ENCODE peak calls at places on chromosomes 3 and 15, in six cellular contexts. K, D, X, Y, G and L are unnamed samples. For H3K4me1, the result is how much of the 10 kb centered on the place peaks cover.

GRCh38 chr3:105518806-105519418 is 152.2 kb downstream of the ALCAM start:
- DNase-seq in K (peak), D (peak), X (no peak), Y (no peak), G (no peak), L (no peak)

GRCh38 chr3:9201278-9201677 is 48.2 kb downstream of the SRGAP3 start:
- DNase-seq in K (no peak), D (no peak), X (no peak), Y (no peak), G (no peak), L (no peak)

GRCh38 chr3:16912400-16913263 is 27.9 kb downstream of the PLCL2 start:
- DNase-seq in K (no peak), D (no peak), X (no peak), Y (no peak), G (no peak), L (no peak)

GRCh38 chr15:34241376-34242350 is 16.8 kb downstream of the EMC4 start:
- DNase-seq in K (no peak), D (peak), X (no peak), Y (no peak), G (no peak), L (no peak)

GRCh38 chr15:66298803-66299251 is 5.5 kb downstream of the DIS3L start:
- DNase-seq in K (no peak), D (no peak), X (no peak), Y (no peak), G (no peak), L (no peak)

GRCh38 chr3:26449996-26450395 is 172.6 kb upstream of the LRRC3B start:
- DNase-seq in K (no peak), D (no peak), X (no peak), Y (no peak), G (no peak), L (no peak)

GRCh38 chr3:149471991-149472390 is 2.5 kb upstream of the TM4SF4 start:
- DNase-seq in K (no peak), D (no peak), X (no peak), Y (no peak), G (no peak), L (no peak)

GRCh38 chr3:99755831-99756230 is 61.8 kb upstream of the CMSS1 start:
- DNase-seq in K (no peak), D (no peak), X (no peak), Y (no peak), G (no peak), L (no peak)

GRCh38 chr15:98800437-98801233 is 152.3 kb downstream of the IGF1R start:
- DNase-seq in K (peak), D (peak), X (no peak), Y (no peak), G (peak), L (peak)

GRCh38 chr15:40249477-40250303 is 10.8 kb downstream of the PAK6 start:
- DNase-seq in K (no peak), D (no peak), X (peak), Y (peak), G (no peak), L (no peak)

GRCh38 chr3:42689421-42690014 is 4.2 kb downstream of the KLHL40 start:
- DNase-seq in K (no peak), D (no peak), X (no peak), Y (peak), G (no peak), L (no peak)

GRCh38 chr3:126452213-126452612 is 23.5 kb downstream of the ZXDC start:
- DNase-seq in K (no peak), D (no peak), X (no peak), Y (no peak), G (no peak), L (no peak)

GRCh38 chr3:192920406-192920805 is 2.8 kb upstream of the MB21D2 start:
- DNase-seq in K (no peak), D (no peak), X (no peak), Y (no peak), G (no peak), L (no peak)

GRCh38 chr15:85033148-85033547 is 51.5 kb downstream of the PDE8A start:
- DNase-seq in K (no peak), D (no peak), X (no peak), Y (no peak), G (no peak), L (no peak)

GRCh38 chr3:31613654-31614053 is 80.9 kb downstream of the STT3B start:
- DNase-seq in K (no peak), D (no peak), X (no peak), Y (no peak), G (no peak), L (no peak)

GRCh38 chr15:70917955-70918354 is 25.3 kb downstream of the LRRC49 start:
- DNase-seq in K (no peak), D (no peak), X (peak), Y (no peak), G (no peak), L (no peak)

GRCh38 chr3:148694116-148694515 is 3.6 kb upstream of the AGTR1 start:
- DNase-seq in K (no peak), D (no peak), X (no peak), Y (no peak), G (no peak), L (no peak)

GRCh38 chr3:17964113-17964512 is 221.7 kb upstream of the TBC1D5 start:
- DNase-seq in K (no peak), D (no peak), X (no peak), Y (no peak), G (no peak), L (no peak)

GRCh38 chr3:45670995-45671394 is 18.2 kb upstream of the SACM1L start:
- DNase-seq in K (no peak), D (no peak), X (no peak), Y (no peak), G (no peak), L (no peak)

GRCh38 chr3:160473233-160473632 is 23.6 kb upstream of the TRIM59 start:
- DNase-seq in K (no peak), D (no peak), X (no peak), Y (no peak), G (no peak), L (no peak)

GRCh38 chr15:49847436-49847835 is 226.6 kb downstream of the DTWD1 start:
- DNase-seq in K (no peak), D (no peak), X (no peak), Y (no peak), G (no peak), L (no peak)

GRCh38 chr3:27657404-27657803 is 64.7 kb downstream of the EOMES start:
- DNase-seq in K (no peak), D (no peak), X (no peak), Y (no peak), G (no peak), L (no peak)

GRCh38 chr3:23219117-23219516 is 16.0 kb downstream of the UBE2E2 start:
- DNase-seq in K (no peak), D (no peak), X (no peak), Y (no peak), G (no peak), L (no peak)

GRCh38 chr3:174342206-174342605 is 516.9 kb upstream of the NAALADL2 start:
- DNase-seq in K (no peak), D (no peak), X (no peak), Y (no peak), G (no peak), L (no peak)

GRCh38 chr3:58173670-58174472 is 36.9 kb downstream of the DNASE1L3 start:
- DNase-seq in K (no peak), D (no peak), X (peak), Y (no peak), G (peak), L (peak)

DNA sequence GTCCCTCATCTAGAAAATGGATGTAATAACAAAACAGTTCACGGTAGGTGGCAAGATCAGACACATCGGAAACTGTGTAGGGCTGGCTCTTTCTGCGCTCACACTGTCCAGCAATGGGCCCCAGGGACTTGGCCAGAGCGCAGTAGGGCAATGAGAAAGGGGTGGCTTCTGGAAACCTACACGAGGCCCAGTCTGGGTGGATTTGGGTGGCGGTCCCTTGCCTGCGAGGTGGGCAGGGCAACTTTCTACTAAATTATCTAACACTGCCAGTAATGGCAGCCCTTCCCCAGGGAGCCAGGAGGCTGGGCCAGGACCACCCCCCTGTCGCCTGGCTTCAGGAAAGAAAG is 2.1 kb upstream of the TNK2 start:
- DNase-seq in K (no peak), D (no peak), X (no peak), Y (peak), G (no peak), L (no peak)
- H3K4me1 ChIP-seq in K (half or more), D (under half), X (under half), Y (under half), G (under half), L (under half)

GRCh38 chr15:68621535-68621934 is 42.7 kb downstream of the CORO2B start:
- DNase-seq in K (no peak), D (no peak), X (no peak), Y (no peak), G (no peak), L (no peak)
- H3K4me1 ChIP-seq in K (under half), D (under half), X (under half), Y (under half), G (under half), L (under half)

DNA sequence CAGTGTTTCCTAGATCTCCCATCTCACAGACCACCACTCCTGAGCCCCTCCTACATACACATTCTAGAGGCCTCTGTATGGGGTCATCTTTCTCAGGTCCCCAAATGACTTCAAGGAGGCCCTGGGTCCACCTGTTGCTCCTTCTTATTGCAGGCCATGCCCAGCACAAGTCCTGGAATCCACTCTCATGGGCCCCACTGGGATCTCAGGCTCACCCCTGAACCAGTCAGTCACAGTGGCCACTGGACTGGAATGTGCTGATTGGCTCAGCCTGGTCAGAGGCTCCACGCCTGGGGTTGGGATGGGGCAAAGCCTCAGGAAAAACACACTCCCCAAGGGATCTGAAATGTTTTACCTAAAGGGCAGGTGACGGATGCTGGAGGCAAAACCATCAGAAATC is 55.7 kb downstream of the SPSB4 start:
- DNase-seq in K (no peak), D (no peak), X (no peak), Y (no peak), G (no peak), L (no peak)
- H3K4me1 ChIP-seq in K (under half), D (under half), X (under half), Y (under half), G (under half), L (under half)

DNA sequence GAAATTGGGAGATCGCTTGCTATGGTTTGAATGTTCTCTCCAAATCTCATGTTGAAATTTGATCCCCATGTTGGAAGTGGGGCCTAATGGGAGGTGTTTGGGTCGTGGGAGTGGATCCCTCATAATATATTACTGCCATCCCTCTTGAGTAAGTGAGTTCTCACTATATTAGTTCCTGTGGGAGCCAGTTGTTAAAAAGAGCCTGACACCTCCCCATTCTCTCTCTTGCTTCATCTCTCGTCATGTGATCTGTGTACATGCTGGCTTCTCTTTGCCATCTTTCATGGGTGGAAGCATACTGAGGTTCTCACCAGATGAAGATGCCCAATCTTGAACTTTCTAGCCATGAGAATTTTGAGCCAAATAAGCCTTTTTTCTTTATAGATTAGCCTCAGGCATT is 43.0 kb upstream of the IL20RB start:
- DNase-seq in K (no peak), D (no peak), X (no peak), Y (no peak), G (no peak), L (no peak)
- H3K4me1 ChIP-seq in K (under half), D (under half), X (under half), Y (under half), G (under half), L (under half)